ENCODE peak calls at places on chromosomes 16 and 17, in nine cellular contexts. A is stimulated activated CD8-positive, alpha-beta memory T cell treated with anti-CD3 and anti-CD28 coated beads, Interleukin-7, amount 100 ng/mL, for 1 hour; D is OCI-LY7; B is HEK293T; K is naive thymus-derived CD8-positive, alpha-beta T cell; S is AG09319; X is left colon; W is NCI-H1694 treated with DMSO at 0.1 percent for 48 hours; L is NCI-H2107. V is an unnamed sample.

GRCh38 chr17:67559381-67559966 is 158.3 kb upstream of the NOL11 start:
- DNase-seq in A (no peak), D (no peak), B (no peak), K (no peak), S (no peak), X (peak; percentile 21), W (no peak), L (no peak), V (no peak)

GRCh38 chr16:21663889-21664647 is at the start of gene OTOA:
- DNase-seq in A (no peak), D (no peak), B (no peak), K (peak; percentile 35), S (no peak), X (peak; percentile 36), W (no peak), L (no peak), V (no peak)

GRCh38 chr16:2985893-2986355 is 5.7 kb upstream of the PKMYT1 start:
- DNase-seq in A (no peak), D (no peak), B (no peak), K (no peak), S (no peak), X (no peak), W (peak; percentile 67), L (no peak), V (no peak)

GRCh38 chr17:69769050-69769449 is 306.0 kb upstream of the KCNJ16 start:
- DNase-seq in A (no peak), D (no peak), B (no peak), K (no peak), S (no peak), X (no peak), W (no peak), L (no peak), V (no peak)

GRCh38 chr17:5747276-5747675 is 163.0 kb upstream of the NLRP1 start:
- DNase-seq in A (no peak), D (no peak), B (no peak), K (no peak), S (no peak), X (no peak), W (no peak), L (no peak), V (no peak)

GRCh38 chr17:67211742-67212141 is 33.3 kb downstream of the HELZ start:
- DNase-seq in A (no peak), D (no peak), B (no peak), K (no peak), S (no peak), X (no peak), W (no peak), L (no peak), V (no peak)

GRCh38 chr16:49468611-49469322 is 95.2 kb downstream of the C16orf78 start:
- DNase-seq in A (no peak), D (peak; percentile 82), B (no peak), K (no peak), S (no peak), X (no peak), W (no peak), L (no peak), V (no peak)

GRCh38 chr17:77286641-77287431 is 146.1 kb downstream of the SEC14L1 start:
- DNase-seq in A (no peak), D (no peak), B (no peak), K (no peak), S (no peak), X (peak; percentile 80), W (no peak), L (no peak), V (no peak)

GRCh38 chr16:31112711-31113419 is 4.6 kb upstream of the KAT8 start:
- DNase-seq in A (no peak), D (no peak), B (no peak), K (no peak), S (no peak), X (no peak), W (no peak), L (no peak), V (no peak)

GRCh38 chr16:56878455-56878854 is 13.4 kb downstream of the SLC12A3 start:
- DNase-seq in A (no peak), D (no peak), B (no peak), K (no peak), S (no peak), X (no peak), W (no peak), L (no peak), V (no peak)

V was measured in foreskin melanocyte.